ENCODE peak calls at places on chromosomes 13 and 19, in ten cellular contexts. F is AG09309, M is breast epithelium, O is IMR-90, L is ovary, G is cardiac muscle cell, H is AG04450, R is GM12864, S is stomach, B is epithelial cell of esophagus. J is an unnamed sample.
A peak's percentile ranks its signal among the peaks of the same experiment; 100 is the strongest.

GRCh38 chr13:93409816-93410215 is 183.2 kb downstream of the GPC6 start:
- DNase-seq in O (no peak), M (no peak), S (no peak), R (no peak), F (no peak), H (no peak), B (no peak), L (no peak), G (peak; percentile 47), J (no peak)

GRCh38 chr13:30301827-30302226 is 5.5 kb downstream of the KATNAL1 start:
- DNase-seq in S (no peak), G (no peak), F (no peak), B (no peak), R (no peak), O (no peak), L (no peak), M (no peak), H (no peak), J (no peak)

GRCh38 chr13:97946951-97947588 is 6.4 kb upstream of the IPO5 start:
- DNase-seq in G (peak; percentile 92), F (peak; percentile 73), H (peak; percentile 73), B (peak; percentile 94), M (no peak), L (no peak), S (no peak), R (no peak), O (peak; percentile 90), J (peak; percentile 91)

GRCh38 chr19:47523473-47523872 is 8.6 kb upstream of the NAPA start:
- DNase-seq in L (no peak), O (no peak), S (no peak), F (no peak), H (no peak), R (no peak), G (no peak), B (no peak), M (no peak), J (no peak)

GRCh38 chr19:16025108-16026101 is 50.9 kb upstream of the TPM4 start:
- DNase-seq in O (peak; percentile 70), G (peak; percentile 59), H (peak; percentile 16), R (no peak), M (no peak), B (peak; percentile 13), F (peak; percentile 16), L (no peak), S (peak; percentile 54), J (peak; percentile 74)

GRCh38 chr13:69857188-69857821 is 250.3 kb upstream of the ATXN8OS start:
- DNase-seq in H (no peak), G (peak; percentile 37), B (peak; percentile 70), L (no peak), F (no peak), S (no peak), M (no peak), R (peak; percentile 8), O (peak; percentile 1), J (peak; percentile 9)

GRCh38 chr19:10227215-10227971 is 3.7 kb downstream of the S1PR2 start:
- DNase-seq in F (no peak), O (no peak), M (peak; percentile 78), G (peak; percentile 38), R (no peak), L (peak; percentile 42), S (no peak), B (no peak), H (no peak), J (no peak)

GRCh38 chr13:40595693-40596092 is 70.7 kb downstream of the FOXO1 start:
- DNase-seq in F (peak; percentile 17), O (no peak), G (no peak), S (no peak), L (no peak), R (no peak), M (no peak), B (peak; percentile 23), H (no peak), J (peak; percentile 39)

GRCh38 chr13:41694902-41695301 is 237.6 kb downstream of the RGCC start:
- DNase-seq in S (no peak), F (peak; percentile 91), L (peak; percentile 69), M (no peak), R (no peak), O (peak; percentile 95), H (peak; percentile 70), B (peak; percentile 90), G (peak; percentile 95), J (peak; percentile 95)

GRCh38 chr13:41231786-41232185 is 31.6 kb downstream of the MTRF1 start:
- DNase-seq in R (no peak), H (no peak), B (peak; percentile 54), G (peak; percentile 43), F (no peak), L (no peak), O (peak; percentile 37), S (peak; percentile 83), M (no peak), J (no peak)

GRCh38 chr19:51749979-51750378 is 1.7 kb downstream of the FPR1 start:
- DNase-seq in O (no peak), B (no peak), L (no peak), F (peak; percentile 61), H (no peak), S (no peak), R (no peak), G (peak; percentile 59), M (no peak), J (peak; percentile 88)

GRCh38 chr13:51122868-51123267 is 11.8 kb upstream of the C13orf42 start:
- DNase-seq in G (no peak), B (no peak), F (no peak), R (no peak), L (no peak), M (no peak), O (no peak), S (no peak), H (no peak), J (no peak)

GRCh38 chr19:33826521-33826920 is 29.9 kb downstream of the KCTD15 start:
- DNase-seq in F (no peak), S (no peak), G (no peak), M (no peak), H (no peak), B (no peak), R (no peak), L (no peak), O (no peak), J (no peak)

GRCh38 chr19:55308281-55308680 is 16.9 kb downstream of the TMEM150B start:
- DNase-seq in H (no peak), B (no peak), G (no peak), L (no peak), R (peak; percentile 42), F (no peak), S (no peak), M (no peak), O (no peak), J (no peak)

GRCh38 chr19:51552996-51553725 is 17.9 kb upstream of the ZNF175 start:
- DNase-seq in R (no peak), M (no peak), S (peak; percentile 45), F (no peak), O (peak; percentile 47), G (peak; percentile 80), H (peak; percentile 23), B (peak; percentile 66), L (peak; percentile 63), J (peak; percentile 46)

GRCh38 chr19:18225355-18225701 is 910 bp downstream of the PDE4C start:
- DNase-seq in S (no peak), M (no peak), R (no peak), B (no peak), L (no peak), O (no peak), F (no peak), H (no peak), G (no peak), J (no peak)
- H3K4me3 ChIP-seq in S (peak overlapping the region; percentile 43), M (peak overlapping the region; percentile 61), R (no peak overlapping the region), B (no peak overlapping the region), L (no peak overlapping the region), O (no peak overlapping the region), F (no peak overlapping the region), H (no peak overlapping the region), G (no peak overlapping the region), J (no peak overlapping the region)

DNA sequence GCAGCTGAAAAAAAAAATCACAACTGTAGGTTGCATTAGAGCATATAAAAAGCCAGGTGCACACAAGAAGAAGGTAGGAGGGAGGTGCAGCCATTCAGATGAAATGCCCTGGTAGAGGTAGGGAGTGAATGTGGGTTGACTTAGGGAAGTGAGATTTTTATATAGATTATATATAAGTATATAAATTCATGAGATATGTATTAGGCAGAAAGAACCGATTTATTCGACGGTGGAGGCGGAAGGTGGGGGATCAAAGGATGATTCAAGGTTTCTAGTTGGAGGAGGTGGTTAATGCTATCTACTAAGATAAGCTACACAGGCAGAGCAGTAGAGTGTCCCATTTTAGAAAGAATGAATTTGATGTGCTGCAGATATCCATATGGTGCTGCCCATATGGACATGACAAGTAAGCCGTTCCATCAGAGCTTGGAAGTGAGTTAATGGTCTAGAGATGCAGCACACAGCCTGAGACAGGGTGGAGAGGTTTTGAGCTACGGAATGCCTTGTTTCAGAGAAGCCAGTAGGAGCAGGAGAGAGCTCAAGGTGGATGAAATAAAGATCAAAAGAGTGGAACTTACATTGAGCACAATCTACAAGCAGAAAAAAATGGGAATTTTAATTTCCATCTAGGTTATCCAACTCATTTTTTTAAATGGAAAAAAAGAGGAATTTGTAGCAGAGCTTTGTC is 177.4 kb downstream of the PCDH9 start:
- DNase-seq in R (no peak), H (no peak), G (no peak), S (no peak), L (no peak), F (no peak), O (no peak), B (no peak), M (no peak), J (no peak)
- TF ChIP-seq CTCF in R (no peak), H (no peak), G (no peak), S (no peak), L (no peak), F (no peak), O (no peak), B (no peak), M (no peak), J (no peak)

DNA sequence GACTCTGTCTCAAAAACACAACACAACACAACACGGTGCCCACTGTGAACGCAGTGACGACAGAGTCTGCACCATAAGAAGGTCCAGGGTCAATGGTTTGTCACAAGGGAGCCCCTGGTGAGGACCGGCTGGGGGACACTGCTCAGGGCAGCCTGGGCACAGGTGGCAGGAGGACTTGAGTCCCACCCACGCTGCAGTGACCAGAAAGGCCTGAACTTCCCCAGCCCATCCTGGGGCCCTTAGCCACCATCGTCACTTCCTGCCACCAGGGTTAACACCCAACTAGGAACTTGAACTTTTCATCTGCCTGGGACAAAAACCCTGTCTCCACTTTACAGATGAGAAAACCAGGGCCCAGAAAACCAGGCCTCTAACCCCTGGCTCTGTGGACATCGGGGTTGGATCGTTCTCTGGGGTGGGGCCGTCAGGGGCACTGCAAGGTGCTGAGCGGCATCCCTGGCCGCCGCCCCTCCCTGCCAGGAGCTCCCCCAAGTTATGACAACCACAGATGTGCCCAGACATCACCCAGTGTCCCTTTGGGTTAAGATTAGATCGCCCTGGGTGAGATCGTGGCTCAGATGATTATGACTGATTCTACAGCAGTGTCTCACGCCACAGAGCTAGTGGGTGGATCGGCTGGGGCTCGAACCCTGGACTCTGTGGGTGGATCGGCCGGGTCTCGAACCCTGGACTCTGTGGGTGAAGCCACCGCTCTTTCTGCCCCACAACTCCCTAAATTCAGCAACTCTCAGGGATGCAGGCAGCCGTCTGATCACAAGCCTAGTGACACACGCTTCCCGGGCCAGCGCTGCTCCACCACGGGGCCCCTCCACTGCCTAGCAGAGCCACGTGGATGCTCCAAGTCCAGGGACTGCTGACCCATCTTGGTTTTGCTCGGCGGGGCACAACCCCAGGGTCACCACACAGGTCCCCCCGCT is 14.0 kb downstream of the MOB3A start:
- DNase-seq in H (no peak), F (no peak), L (no peak), G (no peak), B (no peak), O (no peak), S (peak; percentile 50), M (no peak), R (no peak), J (no peak)
- H3K4me3 ChIP-seq in H (no peak overlapping the region), F (no peak overlapping the region), L (no peak overlapping the region), G (no peak overlapping the region), B (no peak overlapping the region), O (no peak overlapping the region), S (peak overlapping the region; percentile 43), M (no peak overlapping the region), R (peak overlapping the region; percentile 61), J (no peak overlapping the region)

GRCh38 chr13:101155920-101156319 is 260.4 kb downstream of the NALCN start:
- DNase-seq in O (no peak), G (no peak), M (no peak), L (no peak), H (no peak), R (no peak), B (peak; percentile 8), F (no peak), S (no peak), J (no peak)
- TF ChIP-seq CTCF in O (peak; percentile 29), G (peak; percentile 33), M (no peak), L (no peak), H (peak; percentile 54), R (peak; percentile 54), B (peak; percentile 66), F (peak; percentile 45), S (no peak), J (peak; percentile 56)

J was measured in AG10803.